ENCODE peak calls at places on chromosomes 12 and 14, in eight cellular contexts. Q is T47D; P is HS-27A; M is fibroblast of mammary gland; C is mucosa of gallbladder; D is neural crest cell; O is activated T-cell treated with anti-CD3 and anti-CD28 coated beads, Interleukin-2, amount 50 U/mL, for 72 hours; L is LoVo. N is an unnamed sample.

GRCh38 chr12:112239020-112239419 is 113.7 kb downstream of the TRAFD1 start:
- DNase-seq in D (no peak), Q (no peak), P (no peak), O (no peak), M (no peak), L (no peak), C (no peak), N (no peak)

GRCh38 chr14:68182492-68182891 is 362.9 kb downstream of the RAD51B start:
- DNase-seq in D (no peak), L (no peak), O (peak), C (no peak), P (no peak), Q (no peak), M (no peak), N (no peak)

GRCh38 chr14:80172380-80173055 is 38.8 kb downstream of the DIO2 start:
- DNase-seq in P (no peak), O (no peak), Q (no peak), M (peak), C (no peak), D (no peak), L (no peak), N (no peak)

GRCh38 chr12:59283012-59283411 is 312.8 kb upstream of the SLC16A7 start:
- DNase-seq in O (no peak), M (no peak), P (no peak), C (no peak), Q (no peak), D (no peak), L (no peak), N (no peak)

GRCh38 chr12:111454716-111455447 is 49.2 kb downstream of the SH2B3 start:
- DNase-seq in M (no peak), D (no peak), O (no peak), P (no peak), Q (no peak), C (no peak), L (no peak), N (no peak)

GRCh38 chr12:105783983-105784947 is 354.5 kb downstream of the NUAK1 start:
- DNase-seq in C (no peak), Q (no peak), D (no peak), P (no peak), L (no peak), M (no peak), O (no peak), N (no peak)

GRCh38 chr14:36556811-36557433 is 25.5 kb downstream of the NKX2-8 start:
- DNase-seq in L (peak), D (peak), O (peak), C (no peak), M (peak), Q (peak), P (no peak), N (no peak)

GRCh38 chr12:116053479-116054195 is 223.9 kb downstream of the MED13L start:
- DNase-seq in L (peak), C (peak), P (no peak), M (peak), Q (no peak), D (no peak), O (no peak), N (no peak)

GRCh38 chr12:50506753-50507473 is 2.1 kb downstream of the DIP2B start:
- DNase-seq in M (no peak), P (no peak), Q (no peak), D (no peak), O (no peak), C (no peak), L (no peak), N (no peak)

GRCh38 chr12:118850244-118850825 is 131.0 kb upstream of the SRRM4 start:
- DNase-seq in M (no peak), D (peak), C (no peak), L (peak), Q (no peak), P (no peak), O (peak), N (no peak)

GRCh38 chr12:56300644-56301464 is 724 bp upstream of the CS start:
- DNase-seq in P (no peak), L (no peak), Q (no peak), C (no peak), O (no peak), M (no peak), D (no peak), N (no peak)

GRCh38 chr14:63642656-63643382 is 1.1 kb upstream of the WDR89 start:
- DNase-seq in Q (no peak), D (no peak), L (no peak), P (no peak), C (no peak), M (no peak), O (no peak), N (no peak)

GRCh38 chr12:71299541-71300376 is 139.8 kb upstream of the LGR5 start:
- DNase-seq in M (peak), Q (no peak), P (no peak), L (peak), O (no peak), C (no peak), D (no peak), N (no peak)

GRCh38 chr12:106736051-106736957 is 38.2 kb upstream of the RIC8B start:
- DNase-seq in P (no peak), C (no peak), L (no peak), D (no peak), M (no peak), Q (peak), O (no peak), N (no peak)

GRCh38 chr12:32742133-32742532 is 13.6 kb downstream of the YARS2 start:
- DNase-seq in L (no peak), Q (no peak), O (no peak), D (no peak), M (no peak), P (no peak), C (no peak), N (no peak)

GRCh38 chr14:60632777-60633176 is 16.5 kb downstream of the SIX1 start:
- DNase-seq in M (no peak), L (no peak), O (no peak), D (no peak), C (no peak), P (no peak), Q (no peak), N (no peak)

GRCh38 chr14:73058923-73059311 is 583 bp downstream of the RBM25 start:
- DNase-seq in Q (peak), M (peak), L (peak), P (peak), D (no peak), O (no peak), C (peak), N (peak)

GRCh38 chr12:52442600-52443061 is 8.5 kb upstream of the KRT75 start:
- DNase-seq in P (peak), M (peak), O (no peak), L (peak), Q (no peak), C (peak), D (no peak), N (no peak)

GRCh38 chr12:94615284-94616216 is 34.8 kb downstream of the TMCC3 start:
- DNase-seq in P (peak), Q (no peak), D (no peak), L (peak), C (peak), M (peak), O (no peak), N (no peak)

GRCh38 chr12:16553457-16553856 is 52.5 kb downstream of the LMO3 start:
- DNase-seq in L (no peak), P (no peak), M (peak), C (no peak), O (no peak), Q (no peak), D (no peak), N (no peak)

GRCh38 chr12:29073631-29074239 is 75.3 kb upstream of the FAR2 start:
- DNase-seq in Q (peak), C (peak), M (peak), O (peak), L (peak), D (peak), P (peak), N (no peak)

GRCh38 chr12:110579239-110579888 is 3.8 kb downstream of the PPTC7 start:
- DNase-seq in C (no peak), P (no peak), D (no peak), Q (no peak), O (no peak), L (no peak), M (no peak), N (no peak)

GRCh38 chr12:54055522-54055921 is 1.9 kb downstream of the HOXC4 start:
- DNase-seq in O (no peak), C (no peak), Q (no peak), P (no peak), M (no peak), L (no peak), D (no peak), N (no peak)